ENCODE peak calls at places on chromosomes 3 and 15, in six cellular contexts. D, Z, U, S, L and Y are unnamed samples.
A peak's percentile ranks its signal among the peaks of the same experiment; 100 is the strongest.

GRCh38 chr3:194328080-194328571 is 23.0 kb downstream of the CPN2 start:
- DNase-seq in D (no peak), Z (peak; percentile 37), U (peak; percentile 76), S (no peak), L (peak; percentile 40), Y (no peak)

GRCh38 chr3:71168043-71168720 is 415.3 kb downstream of the FOXP1 start:
- DNase-seq in D (no peak), Z (no peak), U (peak; percentile 87), S (no peak), L (no peak), Y (no peak)

GRCh38 chr15:69854521-69855171 is 243.1 kb downstream of the TLE3 start:
- DNase-seq in D (no peak), Z (no peak), U (peak; percentile 24), S (no peak), L (no peak), Y (no peak)

GRCh38 chr15:78242128-78242527 is 7.8 kb upstream of the ACSBG1 start:
- DNase-seq in D (no peak), Z (no peak), U (peak; percentile 7), S (peak; percentile 59), L (no peak), Y (no peak)

GRCh38 chr15:63372018-63372705 is 9.5 kb downstream of the CA12 start:
- DNase-seq in D (no peak), Z (no peak), U (peak; percentile 99), S (no peak), L (no peak), Y (peak; percentile 54)

GRCh38 chr3:176359211-176359610 is 838.1 kb downstream of the TBL1XR1 start:
- DNase-seq in D (no peak), Z (no peak), U (no peak), S (no peak), L (no peak), Y (no peak)

GRCh38 chr3:62376906-62377865 is 3.8 kb upstream of the FEZF2 start:
- DNase-seq in D (no peak), Z (no peak), U (no peak), S (no peak), L (no peak), Y (no peak)

GRCh38 chr3:64437126-64437525 is 211.9 kb upstream of the PRICKLE2 start:
- DNase-seq in D (no peak), Z (no peak), U (no peak), S (no peak), L (no peak), Y (no peak)

GRCh38 chr3:42851228-42851834 is 24.3 kb downstream of the CYP8B1 start:
- DNase-seq in D (no peak), Z (no peak), U (no peak), S (no peak), L (no peak), Y (no peak)

GRCh38 chr3:122255757-122256439 is 69.2 kb upstream of the CSTA start:
- DNase-seq in D (no peak), Z (no peak), U (no peak), S (no peak), L (no peak), Y (no peak)

GRCh38 chr15:50168778-50169411 is 13.1 kb upstream of the SLC27A2 start:
- DNase-seq in D (no peak), Z (no peak), U (no peak), S (peak; percentile 27), L (no peak), Y (no peak)

GRCh38 chr3:183895296-183895695 is 10.6 kb upstream of the PARL start:
- DNase-seq in D (no peak), Z (peak; percentile 64), U (peak; percentile 58), S (no peak), L (no peak), Y (no peak)

GRCh38 chr3:148642616-148643015 is 55.1 kb upstream of the AGTR1 start:
- DNase-seq in D (no peak), Z (no peak), U (peak; percentile 82), S (no peak), L (no peak), Y (no peak)

GRCh38 chr15:71654714-71655174 is 155.6 kb upstream of the NR2E3 start:
- DNase-seq in D (no peak), Z (no peak), U (no peak), S (no peak), L (no peak), Y (no peak)

GRCh38 chr3:154885016-154885415 is 195.1 kb upstream of the MME start:
- DNase-seq in D (no peak), Z (no peak), U (peak; percentile 80), S (no peak), L (no peak), Y (no peak)

GRCh38 chr15:75176404-75176761 is 25.3 kb upstream of the C15orf39 start:
- DNase-seq in D (no peak), Z (no peak), U (no peak), S (no peak), L (no peak), Y (no peak)

GRCh38 chr3:126980266-126980811 is 2.6 kb upstream of the PLXNA1 start:
- DNase-seq in D (no peak), Z (no peak), U (no peak), S (no peak), L (no peak), Y (no peak)

GRCh38 chr3:54541369-54541768 is 386.5 kb downstream of the LRTM1 start:
- DNase-seq in D (no peak), Z (no peak), U (no peak), S (no peak), L (no peak), Y (no peak)

GRCh38 chr3:188185717-188186236 is 31.8 kb downstream of the LPP start:
- DNase-seq in D (no peak), Z (peak; percentile 42), U (no peak), S (peak; percentile 50), L (no peak), Y (no peak)

GRCh38 chr15:32818758-32819405 is 101.1 kb downstream of the GREM1 start:
- DNase-seq in D (no peak), Z (no peak), U (peak; percentile 90), S (no peak), L (no peak), Y (no peak)

GRCh38 chr15:25775317-25775912 is 87.7 kb downstream of the ATP10A start:
- DNase-seq in D (no peak), Z (no peak), U (peak; percentile 90), S (no peak), L (no peak), Y (no peak)

GRCh38 chr3:112197131-112197530 is 64.1 kb upstream of the GCSAM start:
- DNase-seq in D (no peak), Z (no peak), U (no peak), S (no peak), L (no peak), Y (no peak)

DNA sequence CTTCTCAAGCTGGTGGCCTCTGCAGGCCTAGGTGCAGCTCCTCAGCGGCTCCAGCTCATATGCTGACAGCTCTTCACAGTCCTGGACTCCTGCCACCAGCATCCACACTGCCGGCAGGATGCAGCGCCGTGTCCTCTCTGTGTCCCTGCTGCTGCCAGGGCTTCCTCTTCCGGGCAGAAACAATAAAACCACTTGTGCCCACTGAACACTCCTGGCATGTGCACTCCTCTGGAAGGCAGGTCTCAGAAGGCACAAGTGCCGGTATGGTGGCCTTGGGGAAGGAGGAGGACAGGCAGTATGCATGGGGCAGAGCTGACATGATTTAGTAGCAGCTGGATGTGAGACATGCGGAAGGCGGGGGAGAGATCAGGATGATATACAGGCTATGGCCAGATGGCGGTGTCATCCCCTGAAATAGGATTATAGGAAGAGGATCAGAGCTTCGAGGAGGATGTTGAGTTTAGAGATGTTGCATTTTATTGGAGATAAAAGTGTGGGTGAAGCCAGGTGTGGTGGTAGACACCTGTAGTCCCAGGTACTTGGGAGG is 7.5 kb upstream of the MAN2A2 start:
- DNase-seq in D (no peak), Z (no peak), U (no peak), S (no peak), L (no peak), Y (no peak)
- TF ChIP-seq CTCF in D (no peak), Z (no peak), U (peak; percentile 10), S (no peak), L (no peak), Y (no peak)

GRCh38 chr3:30142946-30143345 is 463.5 kb upstream of the TGFBR2 start:
- DNase-seq in D (no peak), Z (no peak), U (no peak), S (no peak), L (no peak), Y (no peak)

GRCh38 chr3:30141178-30141581 is 465.2 kb upstream of the TGFBR2 start:
- DNase-seq in D (no peak), Z (no peak), U (no peak), S (no peak), L (no peak), Y (no peak)

GRCh38 chr3:30145281-30145680 is 461.1 kb upstream of the TGFBR2 start:
- DNase-seq in D (no peak), Z (no peak), U (peak; percentile 50), S (no peak), L (no peak), Y (no peak)

GRCh38 chr3:30141927-30142326 is 464.5 kb upstream of the TGFBR2 start:
- DNase-seq in D (no peak), Z (no peak), U (no peak), S (no peak), L (no peak), Y (no peak)

GRCh38 chr3:30146978-30147377 is 459.4 kb upstream of the TGFBR2 start:
- DNase-seq in D (no peak), Z (no peak), U (no peak), S (no peak), L (no peak), Y (no peak)
- TF ChIP-seq CTCF in D (no peak), Z (no peak), U (no peak), S (no peak), L (no peak), Y (no peak)

GRCh38 chr3:52240059-52240885 is 1.3 kb upstream of the TWF2 start:
- DNase-seq in D (peak; percentile 67), Z (no peak), U (peak; percentile 98), S (peak; percentile 70), L (no peak), Y (no peak)
- TF ChIP-seq CTCF in D (no peak), Z (no peak), U (no peak), S (no peak), L (peak; percentile 27), Y (no peak)

GRCh38 chr3:51271172-51271571 is 113.9 kb upstream of the MANF start:
- DNase-seq in D (no peak), Z (no peak), U (no peak), S (no peak), L (no peak), Y (no peak)

GRCh38 chr3:51274052-51274451 is 111.0 kb upstream of the MANF start:
- DNase-seq in D (no peak), Z (no peak), U (no peak), S (no peak), L (no peak), Y (no peak)

GRCh38 chr3:51270559-51270958 is 114.5 kb upstream of the MANF start:
- DNase-seq in D (no peak), Z (no peak), U (no peak), S (no peak), L (no peak), Y (no peak)

GRCh38 chr3:51268132-51268531 is 117.0 kb upstream of the MANF start:
- DNase-seq in D (no peak), Z (no peak), U (no peak), S (no peak), L (no peak), Y (no peak)

DNA sequence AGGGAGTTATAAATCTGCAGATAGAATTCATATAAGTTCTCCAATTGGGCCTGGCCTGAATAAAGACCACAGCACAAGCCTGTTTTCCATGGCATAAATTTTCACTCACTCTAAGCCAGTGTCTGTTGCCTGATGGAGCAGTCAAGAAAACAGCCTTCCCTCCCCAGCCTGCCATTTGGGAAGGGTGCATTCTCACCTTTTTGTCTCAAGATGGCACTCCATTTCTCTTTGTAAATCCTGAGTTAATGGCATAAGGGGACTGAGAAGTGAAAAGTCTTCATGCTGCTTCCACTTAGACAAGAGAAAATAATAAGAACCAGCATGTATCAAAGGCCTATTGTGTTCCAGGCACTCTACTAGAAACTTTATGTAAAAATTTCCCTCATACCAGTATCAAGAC is 115.6 kb upstream of the MANF start:
- DNase-seq in D (no peak), Z (no peak), U (peak; percentile 13), S (no peak), L (no peak), Y (no peak)
- TF ChIP-seq CTCF in D (no peak), Z (no peak), U (peak; percentile 4), S (no peak), L (peak; percentile 11), Y (no peak)